ENCODE peak calls at places on chromosomes 16 and 17, in four cellular contexts. R is fibroblast of lung, C is GM10248, D is MCF 10A. S is an unnamed sample.

GRCh38 chr17:64622931-64623654 is 39.0 kb downstream of the SMURF2 start:
- DNase-seq in C (no peak), D (peak; percentile 79), R (peak; percentile 92), S (no peak)

GRCh38 chr16:761580-761979 is 1.0 kb downstream of the MSLN start:
- DNase-seq in C (no peak), R (no peak), D (no peak), S (no peak)

GRCh38 chr17:41263212-41263611 is 2.0 kb upstream of the KRTAP9-6 start:
- DNase-seq in D (no peak), R (no peak), C (no peak), S (no peak)

GRCh38 chr17:57675988-57676387 is 69.1 kb downstream of the CCDC182 start:
- DNase-seq in D (no peak), C (no peak), R (no peak), S (no peak)

GRCh38 chr16:79278506-79278905 is 322.0 kb downstream of the MAF start:
- DNase-seq in R (no peak), C (no peak), D (no peak), S (peak; percentile 69)

GRCh38 chr16:58515871-58516767 is 802 bp downstream of the SETD6 start:
- DNase-seq in R (no peak), D (peak; percentile 51), C (peak; percentile 67), S (peak; percentile 67)

GRCh38 chr17:58311429-58311894 is 17.1 kb downstream of the TSPOAP1 start:
- DNase-seq in R (no peak), C (no peak), D (no peak), S (no peak)

GRCh38 chr16:28324887-28325279 is 32.6 kb downstream of the SBK1 start:
- DNase-seq in D (no peak), R (no peak), C (no peak), S (no peak)

GRCh38 chr17:65785109-65785508 is 223.7 kb upstream of the AXIN2 start:
- DNase-seq in C (no peak), D (peak; percentile 92), R (peak; percentile 99), S (no peak)

GRCh38 chr16:11224096-11224893 is 31.7 kb downstream of the SOCS1 start:
- DNase-seq in C (peak; percentile 85), R (no peak), D (no peak), S (peak; percentile 89)

GRCh38 chr16:83200005-83200779 is 573.4 kb downstream of the CDH13 start:
- DNase-seq in C (no peak), D (peak; percentile 59), R (peak; percentile 29), S (peak; percentile 16)

GRCh38 chr17:79630821-79631639 is 20.2 kb upstream of the RBFOX3 start:
- DNase-seq in D (no peak), C (no peak), R (no peak), S (no peak)

GRCh38 chr16:48053346-48053745 is 102.4 kb downstream of the ABCC12 start:
- DNase-seq in D (peak; percentile 27), C (no peak), R (peak; percentile 82), S (no peak)

GRCh38 chr17:53032861-53033271 is 789.9 kb upstream of the KIF2B start:
- DNase-seq in R (peak; percentile 12), D (peak; percentile 65), C (no peak), S (peak; percentile 0)

GRCh38 chr16:51822471-51822870 is 671.4 kb upstream of the SALL1 start:
- DNase-seq in R (no peak), D (no peak), C (no peak), S (no peak)

GRCh38 chr16:6160303-6160702 is 1062.7 kb upstream of the EEF2KMT start:
- DNase-seq in D (no peak), C (no peak), R (peak; percentile 58), S (no peak)

GRCh38 chr16:89431158-89431584 is 59.2 kb downstream of the ANKRD11 start:
- DNase-seq in D (no peak), R (peak; percentile 80), C (no peak), S (no peak)

GRCh38 chr16:10770907-10771306 is 27.3 kb downstream of the NUBP1 start:
- DNase-seq in R (no peak), D (peak; percentile 51), C (no peak), S (no peak)

GRCh38 chr17:16439303-16439791 is 24.0 kb downstream of the TRPV2 start:
- DNase-seq in D (no peak), R (peak; percentile 47), C (no peak), S (peak; percentile 64)

GRCh38 chr17:40303706-40304450 is 5.1 kb upstream of the RARA start:
- DNase-seq in C (no peak), D (no peak), R (peak; percentile 83), S (no peak)

GRCh38 chr16:4511441-4512082 is 27.0 kb downstream of the CDIP1 start:
- DNase-seq in D (peak; percentile 32), C (no peak), R (peak; percentile 24), S (peak; percentile 28)

GRCh38 chr17:48819466-48819865 is 2.4 kb upstream of the TTLL6 start:
- DNase-seq in D (no peak), R (no peak), C (no peak), S (no peak)

GRCh38 chr16:8937803-8938202 is 25.9 kb downstream of the USP7 start:
- DNase-seq in R (no peak), D (no peak), C (no peak), S (no peak)

GRCh38 chr16:8936421-8936820 is 27.3 kb downstream of the USP7 start:
- DNase-seq in R (peak; percentile 77), D (peak; percentile 64), C (peak; percentile 73), S (peak; percentile 81)

GRCh38 chr16:8931864-8932263 is 31.8 kb downstream of the USP7 start:
- DNase-seq in C (peak; percentile 38), R (peak; percentile 60), D (peak; percentile 56), S (peak; percentile 65)

GRCh38 chr16:8934601-8935000 is 29.1 kb downstream of the USP7 start:
- DNase-seq in D (no peak), C (no peak), R (no peak), S (no peak)

DNA sequence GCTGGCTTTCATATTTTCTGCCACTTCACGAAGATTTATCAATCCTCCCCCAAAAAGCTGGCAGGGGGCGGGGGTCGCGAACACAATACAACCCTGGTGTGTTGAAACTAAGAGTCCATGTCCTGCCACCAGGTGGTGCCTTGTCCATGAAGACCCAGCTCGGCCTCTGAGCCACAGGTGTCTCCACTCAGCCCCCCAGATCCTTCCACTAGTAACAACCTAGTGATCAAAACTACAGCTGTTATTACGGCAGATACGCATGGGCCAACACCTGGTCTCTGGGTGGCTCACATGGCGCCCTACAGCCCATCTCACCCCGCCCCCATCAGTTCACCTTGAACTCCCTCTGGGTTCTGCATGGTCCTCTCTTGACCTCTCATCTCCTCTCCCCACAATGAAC is 27.7 kb downstream of the USP7 start:
- DNase-seq in D (peak; percentile 14), C (no peak), R (no peak), S (peak; percentile 63)
- TF ChIP-seq CTCF in D (no peak), C (peak; percentile 10), R (peak; percentile 28), S (peak; percentile 13)

GRCh38 chr17:8080208-8080798 is 7.2 kb downstream of the ALOX12B start:
- DNase-seq in R (no peak), C (no peak), D (no peak), S (no peak)
- TF ChIP-seq CTCF in R (no peak), C (no peak), D (no peak), S (no peak)

DNA sequence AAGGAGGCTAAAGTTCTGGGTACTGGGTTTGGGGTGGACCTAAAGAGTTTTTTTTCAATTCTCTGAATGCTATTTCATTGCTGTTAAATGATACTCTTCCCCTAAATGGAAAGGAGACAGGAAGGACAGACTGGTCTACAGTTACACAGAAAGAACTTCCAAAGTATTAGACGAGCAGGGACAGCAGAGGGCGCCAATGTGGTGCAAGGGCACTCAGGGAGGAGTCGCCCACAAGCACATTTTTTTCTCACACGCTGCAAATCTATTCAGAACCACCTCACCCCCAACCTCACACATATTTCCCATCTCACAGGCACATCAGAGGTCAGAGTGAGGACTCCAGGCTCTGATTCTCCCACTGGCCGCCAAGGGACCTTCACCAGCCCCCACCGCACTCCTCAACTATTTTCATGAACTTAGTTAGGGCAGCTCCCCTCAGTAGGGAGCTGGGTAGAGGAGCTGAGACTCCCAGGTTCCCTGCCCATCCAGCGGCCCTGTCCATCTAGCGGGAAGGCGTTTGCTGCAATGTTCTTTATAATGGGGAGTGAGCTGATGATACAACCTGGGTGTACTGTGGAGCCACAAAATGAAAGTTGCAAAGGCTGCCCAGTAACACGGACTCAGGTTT is 6.8 kb upstream of the CA4 start:
- DNase-seq in C (peak; percentile 74), D (peak; percentile 91), R (peak; percentile 83), S (peak; percentile 82)
- TF ChIP-seq CTCF in C (peak; percentile 83), D (peak; percentile 66), R (peak; percentile 83), S (peak; percentile 82)

DNA sequence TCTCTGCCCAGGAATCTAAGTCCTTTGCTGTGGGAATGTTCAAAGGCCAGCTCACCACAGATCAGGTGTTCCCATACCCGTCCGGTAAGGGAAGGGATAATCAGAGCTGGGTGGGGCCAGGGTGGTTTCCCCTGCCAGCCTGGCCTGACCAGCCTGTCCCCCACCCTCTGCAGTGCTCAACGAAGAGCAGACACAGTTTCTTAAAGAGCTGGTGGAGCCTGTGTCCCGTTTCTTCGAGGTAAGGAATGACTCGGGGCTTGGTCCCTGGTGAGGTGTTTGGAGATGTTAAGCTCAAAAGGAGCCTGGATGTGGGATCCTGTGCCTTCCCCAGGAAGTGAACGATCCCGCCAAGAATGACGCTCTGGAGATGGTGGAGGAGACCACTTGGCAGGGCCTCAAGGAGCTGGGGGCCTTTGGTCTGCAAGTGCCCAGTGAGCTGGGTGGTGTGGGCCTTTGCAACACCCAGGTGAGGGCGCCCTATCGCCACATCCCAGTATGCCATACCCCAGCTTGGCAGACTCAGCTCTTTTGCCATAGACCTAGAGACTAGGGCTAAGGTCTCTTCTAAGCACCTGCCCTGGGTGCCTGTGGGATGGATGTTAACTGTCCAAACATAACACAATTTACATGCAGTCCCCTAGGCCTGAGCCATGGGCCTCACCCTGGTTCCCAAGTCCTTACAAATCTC is 999 bp downstream of the ACADVL start:
- DNase-seq in D (peak; percentile 70), R (peak; percentile 59), C (peak; percentile 63), S (peak; percentile 80)
- TF ChIP-seq CTCF in D (peak; percentile 63), R (peak; percentile 37), C (peak; percentile 54), S (peak; percentile 70)

GRCh38 chr17:81265576-81265975 is 26.5 kb downstream of the NDUFAF8 start:
- DNase-seq in C (no peak), R (no peak), D (no peak), S (no peak)
- TF ChIP-seq CTCF in C (no peak), R (no peak), D (no peak), S (no peak)

DNA sequence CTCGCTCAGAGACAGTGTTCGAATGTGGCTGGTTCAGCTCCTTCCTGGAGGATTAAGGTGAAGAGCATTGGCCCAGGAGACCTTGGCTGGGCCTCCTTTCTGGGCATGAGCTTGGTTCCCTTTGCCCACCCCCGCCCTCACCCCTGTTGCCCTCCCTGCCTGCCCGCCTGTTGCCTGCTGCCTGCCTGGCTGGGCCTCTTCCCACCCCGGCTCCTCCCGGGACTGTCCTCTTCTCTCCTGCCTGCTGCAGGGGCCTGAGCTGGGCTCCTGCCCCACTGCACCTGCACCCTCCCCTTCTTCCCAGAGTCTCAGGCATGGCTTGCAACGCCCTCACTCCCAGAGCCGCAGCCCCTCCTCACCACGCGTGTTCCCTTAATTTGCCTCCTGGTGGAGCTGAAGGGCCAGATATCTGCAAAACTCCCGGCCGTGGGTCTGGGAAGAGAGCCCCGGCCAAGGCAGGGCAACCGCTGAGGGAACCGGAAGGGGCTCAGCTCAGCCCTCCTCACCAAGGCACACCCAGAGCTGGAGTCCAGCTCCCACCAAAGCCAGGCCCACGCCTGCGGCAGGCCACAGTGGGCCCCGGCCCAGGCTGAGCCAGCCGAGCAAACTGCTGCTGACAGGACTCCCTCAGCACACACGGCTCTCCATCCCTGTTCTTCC is 31.2 kb downstream of the MNT start:
- DNase-seq in R (no peak), D (no peak), C (no peak), S (no peak)
- TF ChIP-seq CTCF in R (peak; percentile 9), D (peak; percentile 8), C (no peak), S (no peak)